ENCODE peak calls at places on chromosomes 11 and 22, in four cellular contexts. One of them, this sample, is unnamed. For H3K4me1, H3K36me3 and H3K9me3, the result is how much of the 10 kb centered on the place peaks cover.

GRCh38 chr11:63682045-63682915 is 980 bp downstream of the RTN3 start:
- DNase-seq in OCI-LY7: peak
- DNase-seq in effector memory CD4-positive, alpha-beta T cell: no peak
- DNase-seq in pancreas: no peak
- DNase-seq in this sample: no peak

GRCh38 chr11:66068923-66069714 is 953 bp upstream of the PACS1 start:
- DNase-seq in OCI-LY7: peak
- DNase-seq in effector memory CD4-positive, alpha-beta T cell: peak
- DNase-seq in pancreas: no peak
- DNase-seq in this sample: peak

GRCh38 chr11:109423860-109424190 is 1.8 kb downstream of the C11orf87 start:
- DNase-seq in OCI-LY7: no peak
- DNase-seq in effector memory CD4-positive, alpha-beta T cell: no peak
- DNase-seq in pancreas: no peak
- DNase-seq in this sample: no peak

GRCh38 chr11:119015054-119015611 is 3.0 kb downstream of the RPS25 start:
- DNase-seq in OCI-LY7: no peak
- DNase-seq in effector memory CD4-positive, alpha-beta T cell: no peak
- DNase-seq in pancreas: no peak
- DNase-seq in this sample: no peak

GRCh38 chr22:42317691-42318547 is 47.5 kb upstream of the TCF20 start:
- DNase-seq in OCI-LY7: no peak
- DNase-seq in effector memory CD4-positive, alpha-beta T cell: no peak
- DNase-seq in pancreas: no peak
- DNase-seq in this sample: no peak

GRCh38 chr11:28794405-28794804 is 686.2 kb downstream of the METTL15 start:
- DNase-seq in OCI-LY7: no peak
- DNase-seq in effector memory CD4-positive, alpha-beta T cell: no peak
- DNase-seq in pancreas: no peak
- DNase-seq in this sample: no peak

GRCh38 chr11:11491589-11491988 is 130.2 kb downstream of the GALNT18 start:
- DNase-seq in OCI-LY7: no peak
- DNase-seq in effector memory CD4-positive, alpha-beta T cell: no peak
- DNase-seq in pancreas: no peak
- DNase-seq in this sample: no peak

GRCh38 chr11:13117344-13117743 is 108.2 kb downstream of the RASSF10 start:
- DNase-seq in OCI-LY7: no peak
- DNase-seq in effector memory CD4-positive, alpha-beta T cell: no peak
- DNase-seq in pancreas: no peak
- DNase-seq in this sample: no peak

GRCh38 chr22:40340044-40340443 is 6.3 kb upstream of the ADSL start:
- DNase-seq in OCI-LY7: no peak
- DNase-seq in effector memory CD4-positive, alpha-beta T cell: no peak
- DNase-seq in pancreas: no peak
- DNase-seq in this sample: no peak

GRCh38 chr11:122661182-122661945 is 5.8 kb downstream of the UBASH3B start:
- DNase-seq in OCI-LY7: no peak
- DNase-seq in effector memory CD4-positive, alpha-beta T cell: no peak
- DNase-seq in pancreas: no peak
- DNase-seq in this sample: no peak

GRCh38 chr11:15819679-15820286 is 536.6 kb downstream of the SOX6 start:
- DNase-seq in OCI-LY7: peak
- DNase-seq in effector memory CD4-positive, alpha-beta T cell: no peak
- DNase-seq in pancreas: peak
- DNase-seq in this sample: no peak

GRCh38 chr11:130071211-130071712 is 1.6 kb downstream of the APLP2 start:
- DNase-seq in OCI-LY7: peak
- DNase-seq in effector memory CD4-positive, alpha-beta T cell: no peak
- DNase-seq in pancreas: no peak
- DNase-seq in this sample: no peak

GRCh38 chr11:17256512-17256911 is 20.0 kb upstream of the NUCB2 start:
- DNase-seq in OCI-LY7: no peak
- DNase-seq in effector memory CD4-positive, alpha-beta T cell: no peak
- DNase-seq in pancreas: no peak
- DNase-seq in this sample: no peak

GRCh38 chr11:46120361-46120710 is 918 bp downstream of the PHF21A start:
- DNase-seq in OCI-LY7: peak
- DNase-seq in effector memory CD4-positive, alpha-beta T cell: no peak
- DNase-seq in pancreas: peak
- DNase-seq in this sample: no peak

GRCh38 chr11:46117842-46118241 is 3.4 kb downstream of the PHF21A start:
- DNase-seq in OCI-LY7: peak
- DNase-seq in effector memory CD4-positive, alpha-beta T cell: no peak
- DNase-seq in pancreas: no peak
- DNase-seq in this sample: no peak

GRCh38 chr11:46119053-46119351 is 2.3 kb downstream of the PHF21A start:
- DNase-seq in OCI-LY7: no peak
- DNase-seq in effector memory CD4-positive, alpha-beta T cell: no peak
- DNase-seq in pancreas: no peak
- DNase-seq in this sample: no peak

GRCh38 chr11:46120711-46121327 is 435 bp downstream of the PHF21A start:
- DNase-seq in OCI-LY7: peak
- DNase-seq in effector memory CD4-positive, alpha-beta T cell: no peak
- DNase-seq in pancreas: no peak
- DNase-seq in this sample: no peak

DNA sequence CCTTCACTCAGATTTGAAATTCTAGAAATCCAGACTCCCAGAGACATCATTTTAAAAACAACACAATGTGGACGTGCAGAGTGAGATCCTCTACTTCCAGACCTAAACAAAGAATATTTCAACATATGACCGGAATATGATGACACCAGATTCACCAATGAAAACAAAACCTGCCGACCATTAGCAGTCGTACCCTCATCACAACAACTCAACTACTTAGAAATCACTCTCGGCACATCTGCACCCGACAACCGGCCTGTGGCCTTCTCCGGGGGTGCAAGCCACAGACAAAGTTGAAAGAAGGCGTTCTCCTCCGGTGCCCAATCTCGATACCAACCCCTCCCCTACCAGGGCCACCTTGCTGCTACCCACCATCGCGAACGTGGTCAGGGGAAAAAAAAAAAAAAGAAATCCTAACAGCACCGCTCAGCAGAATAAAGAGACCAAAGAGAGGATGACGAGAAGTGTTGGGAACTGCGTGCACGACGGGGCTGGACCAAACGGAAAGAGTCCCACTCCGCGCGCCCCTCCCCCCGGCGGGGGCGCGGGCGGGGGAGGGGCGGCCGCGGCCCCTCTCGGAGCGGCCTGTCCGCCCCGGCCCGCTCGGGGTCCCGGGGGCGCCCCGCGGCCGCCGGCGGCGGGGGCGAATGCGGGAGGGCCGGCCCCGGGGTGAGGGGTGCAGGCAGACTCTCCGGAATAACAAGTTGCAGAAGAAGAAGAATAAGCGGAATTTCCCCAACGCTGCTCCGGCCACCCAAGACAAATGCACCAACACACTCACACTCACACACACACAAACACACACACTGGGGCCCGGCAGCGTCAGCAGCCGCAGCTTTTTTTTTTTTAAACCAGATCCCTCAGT is 1.7 kb downstream of the PHF21A start:
- DNase-seq in OCI-LY7: peak
- DNase-seq in effector memory CD4-positive, alpha-beta T cell: peak
- DNase-seq in pancreas: peak
- DNase-seq in this sample: peak
- H3K4me1 ChIP-seq in OCI-LY7: under half
- H3K4me1 ChIP-seq in effector memory CD4-positive, alpha-beta T cell: under half
- H3K4me1 ChIP-seq in pancreas: under half
- H3K4me1 ChIP-seq in this sample: under half

DNA sequence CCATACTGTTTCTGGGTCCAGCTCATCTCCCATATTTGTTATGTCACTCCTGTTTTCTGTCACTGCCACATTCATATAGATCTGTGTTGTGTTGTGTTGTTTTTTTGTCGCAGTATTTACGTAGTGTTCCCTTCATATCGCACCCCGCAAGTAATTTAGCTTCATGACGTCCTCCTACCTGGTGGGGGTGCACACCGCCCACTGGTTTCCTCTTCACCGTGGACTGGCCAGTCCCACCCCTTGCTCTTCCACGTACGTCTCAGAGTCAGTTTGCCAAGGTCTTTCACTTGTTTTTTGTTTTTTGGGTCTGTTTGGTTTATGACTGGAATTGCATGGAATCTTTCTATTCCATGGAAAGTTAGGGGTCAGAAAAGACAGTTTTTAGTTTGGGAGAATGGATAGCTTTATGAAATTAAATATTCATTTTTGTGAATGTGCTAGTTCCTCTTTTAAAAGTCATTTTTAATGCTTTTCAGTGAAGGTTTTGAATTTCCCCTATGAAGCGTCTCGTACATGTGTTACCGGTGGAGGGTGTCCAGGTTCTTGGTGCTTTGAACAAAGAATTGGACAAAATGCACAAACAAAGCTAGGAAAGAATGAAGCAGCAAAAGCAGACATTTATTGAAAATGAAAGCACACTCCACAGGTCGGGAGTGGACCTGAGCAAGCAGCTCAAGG is 134.3 kb downstream of the TBC1D22A start:
- DNase-seq in OCI-LY7: no peak
- DNase-seq in effector memory CD4-positive, alpha-beta T cell: no peak
- DNase-seq in pancreas: no peak
- DNase-seq in this sample: no peak
- H3K36me3 ChIP-seq in OCI-LY7: half or more
- H3K36me3 ChIP-seq in effector memory CD4-positive, alpha-beta T cell: under half
- H3K36me3 ChIP-seq in pancreas: under half
- H3K36me3 ChIP-seq in this sample: under half

DNA sequence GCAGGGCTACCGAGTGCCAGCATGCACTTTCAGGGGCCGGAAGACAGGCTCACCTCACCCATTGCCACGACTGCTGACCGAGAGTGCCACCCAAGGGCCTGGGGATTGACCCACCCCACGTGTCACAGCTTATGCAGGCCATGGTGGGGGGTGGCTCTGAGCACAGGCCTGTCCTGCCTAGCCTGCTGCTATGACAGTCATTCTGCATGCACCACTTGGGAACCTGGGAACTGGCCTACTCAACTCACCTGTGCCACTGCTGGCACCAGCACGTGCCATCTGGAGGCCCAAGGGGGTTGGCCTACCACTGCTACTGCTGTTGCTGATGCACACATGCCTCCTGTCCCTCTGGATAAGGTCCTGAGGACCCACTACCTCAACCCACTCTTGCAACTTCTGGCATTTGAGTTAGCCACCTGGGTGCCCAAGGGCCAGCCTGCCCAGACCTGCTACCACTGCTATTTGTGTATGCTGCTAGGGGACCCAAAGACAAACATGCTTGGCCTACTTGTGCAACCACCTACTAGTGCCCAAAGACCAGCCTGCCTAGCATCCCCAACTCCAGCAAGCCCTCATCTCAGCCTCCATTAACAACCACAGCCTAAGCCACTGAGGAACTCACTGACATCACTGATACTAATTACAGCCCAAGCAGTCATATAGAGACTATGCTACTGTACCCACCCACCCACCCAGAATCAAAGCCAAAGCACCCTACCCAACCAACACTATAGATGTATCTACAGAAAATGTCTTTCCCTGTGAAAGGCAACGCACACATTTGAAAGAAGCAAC is 59.0 kb upstream of the NARS2 start:
- DNase-seq in OCI-LY7: no peak
- DNase-seq in effector memory CD4-positive, alpha-beta T cell: no peak
- DNase-seq in pancreas: no peak
- DNase-seq in this sample: no peak
- H3K9me3 ChIP-seq in OCI-LY7: under half
- H3K9me3 ChIP-seq in effector memory CD4-positive, alpha-beta T cell: under half
- H3K9me3 ChIP-seq in pancreas: under half
- H3K9me3 ChIP-seq in this sample: under half

GRCh38 chr11:113389288-113389687 is 1.7 kb downstream of the ANKK1 start:
- DNase-seq in OCI-LY7: no peak
- DNase-seq in effector memory CD4-positive, alpha-beta T cell: no peak
- DNase-seq in pancreas: no peak
- DNase-seq in this sample: no peak

GRCh38 chr11:113384551-113384950 is 3.0 kb upstream of the ANKK1 start:
- DNase-seq in OCI-LY7: no peak
- DNase-seq in effector memory CD4-positive, alpha-beta T cell: no peak
- DNase-seq in pancreas: no peak
- DNase-seq in this sample: no peak

GRCh38 chr11:113385749-113386148 is 1.8 kb upstream of the ANKK1 start:
- DNase-seq in OCI-LY7: no peak
- DNase-seq in effector memory CD4-positive, alpha-beta T cell: no peak
- DNase-seq in pancreas: no peak
- DNase-seq in this sample: no peak

GRCh38 chr11:113387605-113388211 is at the start of gene ANKK1:
- DNase-seq in OCI-LY7: no peak
- DNase-seq in effector memory CD4-positive, alpha-beta T cell: no peak
- DNase-seq in pancreas: peak
- DNase-seq in this sample: no peak

GRCh38 chr11:113386866-113387265 is 713 bp upstream of the ANKK1 start:
- DNase-seq in OCI-LY7: no peak
- DNase-seq in effector memory CD4-positive, alpha-beta T cell: no peak
- DNase-seq in pancreas: no peak
- DNase-seq in this sample: no peak
- H3K4me1 ChIP-seq in OCI-LY7: under half
- H3K4me1 ChIP-seq in effector memory CD4-positive, alpha-beta T cell: under half
- H3K4me1 ChIP-seq in pancreas: under half
- H3K4me1 ChIP-seq in this sample: under half

GRCh38 chr11:83054001-83054400 is 17.7 kb downstream of the RAB30 start:
- DNase-seq in OCI-LY7: peak
- DNase-seq in effector memory CD4-positive, alpha-beta T cell: no peak
- DNase-seq in pancreas: no peak
- DNase-seq in this sample: no peak

GRCh38 chr11:83047515-83048225 is 24.0 kb downstream of the RAB30 start:
- DNase-seq in OCI-LY7: no peak
- DNase-seq in effector memory CD4-positive, alpha-beta T cell: no peak
- DNase-seq in pancreas: no peak
- DNase-seq in this sample: no peak

GRCh38 chr11:83054904-83055380 is 16.8 kb downstream of the RAB30 start:
- DNase-seq in OCI-LY7: peak
- DNase-seq in effector memory CD4-positive, alpha-beta T cell: no peak
- DNase-seq in pancreas: no peak
- DNase-seq in this sample: no peak

GRCh38 chr11:83056204-83056603 is 15.5 kb downstream of the RAB30 start:
- DNase-seq in OCI-LY7: no peak
- DNase-seq in effector memory CD4-positive, alpha-beta T cell: no peak
- DNase-seq in pancreas: no peak
- DNase-seq in this sample: no peak

DNA sequence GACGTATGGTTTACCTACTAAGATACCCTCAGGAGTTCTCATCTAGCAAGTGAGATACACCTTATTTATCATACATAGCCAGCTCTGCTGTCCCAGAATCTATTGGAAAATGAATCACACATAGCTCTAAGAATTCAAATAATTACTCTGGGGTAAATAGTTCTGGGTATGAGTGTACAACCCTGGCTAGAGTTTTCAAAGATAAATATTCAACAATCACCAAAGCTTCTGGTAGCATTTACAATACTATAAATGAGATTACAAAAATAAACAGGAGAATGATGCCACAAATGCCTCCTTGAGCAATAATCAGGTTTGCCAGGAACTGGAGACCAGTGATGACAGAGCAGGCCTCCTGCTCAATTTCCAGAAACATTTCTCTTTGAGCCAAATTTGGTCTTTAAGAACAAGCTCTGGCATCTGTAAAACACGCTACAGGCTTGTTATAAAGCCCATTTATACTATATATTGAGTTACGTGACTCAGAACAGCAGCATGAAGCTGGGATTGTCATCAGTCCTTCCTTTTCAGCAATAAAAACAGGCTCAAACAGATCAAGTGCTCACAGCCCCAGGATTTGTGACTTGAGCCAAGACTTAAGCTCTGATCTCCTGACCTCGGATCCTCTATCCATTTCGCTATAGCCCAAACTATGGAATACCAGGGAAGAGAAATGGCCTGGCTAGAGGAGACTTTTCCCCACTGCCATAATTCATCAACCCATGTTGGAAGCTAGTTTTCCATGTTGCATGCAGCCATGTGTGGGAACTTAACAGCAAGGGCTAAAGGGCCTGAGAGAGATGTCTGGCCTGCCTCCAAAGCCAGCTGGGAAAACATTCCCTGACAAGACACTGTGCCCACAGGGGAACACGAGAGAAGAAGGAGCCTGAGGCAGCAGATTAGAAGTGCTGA is 19.7 kb downstream of the RAB30 start:
- DNase-seq in OCI-LY7: no peak
- DNase-seq in effector memory CD4-positive, alpha-beta T cell: no peak
- DNase-seq in pancreas: peak
- DNase-seq in this sample: no peak
- H3K36me3 ChIP-seq in OCI-LY7: half or more
- H3K36me3 ChIP-seq in effector memory CD4-positive, alpha-beta T cell: under half
- H3K36me3 ChIP-seq in pancreas: under half
- H3K36me3 ChIP-seq in this sample: under half